ENCODE peak calls at places on chromosomes 2 and 18, in four cellular contexts. V is lower lobe of right lung, D is ascending aorta, E is body of pancreas. R is an unnamed sample.

GRCh38 chr2:9204939-9205338 is 1.7 kb upstream of the ASAP2 start:
- DNase-seq in E (no peak), V (no peak), D (no peak), R (no peak)

GRCh38 chr2:203685789-203686433 is 20.5 kb upstream of the CD28 start:
- DNase-seq in D (no peak), E (no peak), V (no peak), R (no peak)

GRCh38 chr2:208392300-208392699 is 14.3 kb upstream of the PTH2R start:
- DNase-seq in E (no peak), V (no peak), D (no peak), R (no peak)

GRCh38 chr2:179264238-179265081 is at the start of gene SESTD1:
- DNase-seq in V (peak; percentile 87), D (peak; percentile 87), E (peak; percentile 65), R (peak; percentile 3)

GRCh38 chr18:46278481-46279465 is 174.6 kb downstream of the HAUS1 start:
- DNase-seq in D (no peak), V (no peak), E (no peak), R (no peak)

GRCh38 chr2:169736902-169737301 is 3.3 kb downstream of the KLHL23 start:
- DNase-seq in V (no peak), D (no peak), E (no peak), R (no peak)

GRCh38 chr2:182852090-182852489 is 14.3 kb downstream of the FRZB start:
- DNase-seq in E (no peak), D (no peak), V (no peak), R (no peak)

GRCh38 chr2:45585267-45585861 is 25.7 kb downstream of the SRBD1 start:
- DNase-seq in E (peak; percentile 77), D (no peak), V (no peak), R (peak; percentile 11)

GRCh38 chr2:78056976-78057375 is 534.8 kb upstream of the LRRTM4 start:
- DNase-seq in D (no peak), V (no peak), E (no peak), R (no peak)

GRCh38 chr2:235055891-235056516 is 104.2 kb downstream of the SH3BP4 start:
- DNase-seq in V (no peak), E (peak; percentile 72), D (peak; percentile 58), R (no peak)

GRCh38 chr18:29644276-29644675 is 1398.3 kb downstream of the DSC3 start:
- DNase-seq in E (no peak), V (no peak), D (no peak), R (no peak)

GRCh38 chr18:58776084-58776483 is 88.6 kb upstream of the ZNF532 start:
- DNase-seq in D (no peak), V (no peak), E (no peak), R (no peak)

GRCh38 chr2:195716466-195716865 is 59.4 kb downstream of the SLC39A10 start:
- DNase-seq in D (no peak), E (no peak), V (no peak), R (no peak)

GRCh38 chr2:217223222-217223930 is 363.5 kb upstream of the TNP1 start:
- DNase-seq in D (peak; percentile 88), V (no peak), E (peak; percentile 16), R (peak; percentile 28)

GRCh38 chr2:232363784-232364615 is 14.6 kb upstream of the ALPP start:
- DNase-seq in D (no peak), E (no peak), V (no peak), R (no peak)

GRCh38 chr2:201136889-201137321 is 20.9 kb downstream of the CFLAR start:
- DNase-seq in D (no peak), V (no peak), E (no peak), R (no peak)

GRCh38 chr2:127320067-127320466 is 26.1 kb upstream of the ERCC3 start:
- DNase-seq in V (no peak), D (no peak), E (no peak), R (no peak)

GRCh38 chr18:37397814-37398213 is 167.8 kb downstream of the CELF4 start:
- DNase-seq in E (no peak), D (no peak), V (no peak), R (no peak)

DNA sequence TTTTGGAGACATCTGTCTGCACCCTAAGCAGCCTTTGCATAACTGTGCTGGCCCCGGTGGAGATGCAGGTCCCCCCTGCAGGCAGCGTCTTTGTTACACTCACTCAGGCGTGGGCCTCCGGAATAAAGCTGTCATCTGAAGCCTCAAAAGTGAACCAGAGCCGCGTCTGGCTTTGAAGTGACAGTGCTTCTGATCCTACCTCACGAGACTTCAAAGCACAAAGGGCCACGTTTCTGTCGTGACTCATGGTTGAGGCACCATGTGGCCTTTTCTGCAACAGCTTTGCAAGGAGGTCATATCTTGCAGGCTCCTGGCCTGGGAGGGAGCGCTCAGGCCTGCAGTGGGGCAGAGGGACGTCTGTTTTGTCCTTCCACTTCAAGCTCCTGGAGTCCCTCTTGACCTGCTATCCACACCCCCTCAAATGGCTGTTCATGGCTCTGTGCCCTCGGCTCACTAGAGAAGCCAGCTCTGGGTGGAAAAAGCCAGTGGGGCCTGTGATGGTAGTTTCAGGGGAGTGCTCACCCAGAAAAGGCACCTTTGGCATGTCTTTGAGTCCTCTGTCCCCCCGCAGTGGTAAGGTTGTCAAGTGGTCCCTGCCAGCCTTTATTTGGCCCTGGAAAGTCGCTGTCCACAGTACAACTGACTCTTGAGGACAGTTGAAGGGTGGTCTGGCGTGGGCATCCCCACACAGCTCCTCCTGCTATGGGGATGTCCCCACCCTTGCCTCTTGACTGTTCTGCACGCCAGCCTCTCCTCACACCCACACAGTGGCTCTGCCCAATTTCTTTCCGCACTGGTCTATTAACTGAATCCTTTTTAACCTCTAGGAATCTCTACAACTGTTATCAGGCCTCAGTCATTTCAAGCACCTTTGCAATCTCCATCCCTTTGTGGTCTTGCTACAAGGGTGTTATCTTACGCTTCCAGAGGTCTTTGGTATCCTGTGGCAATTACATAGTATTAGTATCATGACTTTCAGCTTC is 19.3 kb downstream of the GPR55 start:
- DNase-seq in V (no peak), E (no peak), D (peak; percentile 41), R (no peak)
- H3K4me3 ChIP-seq in V (no peak overlapping the region), E (no peak overlapping the region), D (no peak overlapping the region), R (no peak overlapping the region)

GRCh38 chr2:173962583-173963110 is 2.5 kb downstream of the SP3 start:
- DNase-seq in D (no peak), V (no peak), E (no peak), R (no peak)

GRCh38 chr2:173963323-173963816 is 1.8 kb downstream of the SP3 start:
- DNase-seq in V (no peak), E (peak; percentile 58), D (no peak), R (no peak)

GRCh38 chr2:173963817-173964564 is 1.2 kb downstream of the SP3 start:
- DNase-seq in E (peak; percentile 94), V (peak; percentile 94), D (peak; percentile 94), R (peak; percentile 67)

GRCh38 chr2:173961346-173961705 is 3.8 kb downstream of the SP3 start:
- DNase-seq in D (no peak), E (no peak), V (no peak), R (no peak)

DNA sequence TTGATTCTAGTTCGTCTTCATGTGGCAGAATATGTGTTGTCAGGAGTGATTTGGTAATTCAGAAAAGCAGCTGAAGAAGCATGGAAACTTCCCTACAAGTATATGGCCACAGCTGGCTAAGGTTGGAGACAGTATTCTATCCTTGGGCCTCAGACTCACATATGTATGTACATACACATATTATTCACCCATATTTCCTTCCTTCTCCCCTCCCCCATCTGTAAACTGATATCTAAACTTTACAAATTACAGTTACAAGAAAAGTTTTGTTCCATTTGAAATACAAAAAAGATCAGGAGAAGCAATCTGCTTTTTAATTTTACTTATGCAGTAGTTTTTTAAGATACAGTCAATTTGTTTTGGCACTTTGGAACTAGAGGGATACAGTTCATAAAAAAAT is 3.1 kb downstream of the SP3 start:
- DNase-seq in D (no peak), E (no peak), V (no peak), R (no peak)
- H3K27ac ChIP-seq in D (peak overlapping the region; percentile 99), E (peak overlapping the region; percentile 100), V (peak overlapping the region; percentile 100), R (peak overlapping the region; percentile 100)

DNA sequence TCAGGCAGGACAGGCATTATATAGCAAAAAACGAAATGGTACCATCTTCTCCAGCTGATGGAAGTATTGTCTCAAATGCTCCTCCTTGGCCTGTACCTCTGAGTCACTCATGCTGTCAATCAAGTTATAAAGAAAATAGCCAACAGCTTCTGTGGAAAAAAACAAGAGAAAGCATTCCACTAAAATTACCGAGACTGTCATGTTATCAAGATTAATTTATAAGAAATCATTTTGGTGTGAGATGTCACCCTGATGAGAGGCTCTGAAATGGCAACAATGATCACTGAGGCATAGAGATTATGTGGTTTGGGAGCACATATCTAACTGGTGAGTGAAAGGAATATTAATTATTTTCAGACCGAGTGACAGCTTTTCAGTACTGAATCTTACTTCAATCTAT is 47.4 kb downstream of the LRPPRC start:
- DNase-seq in E (no peak), D (no peak), V (no peak), R (no peak)
- H3K4me3 ChIP-seq in E (no peak overlapping the region), D (no peak overlapping the region), V (no peak overlapping the region), R (no peak overlapping the region)

DNA sequence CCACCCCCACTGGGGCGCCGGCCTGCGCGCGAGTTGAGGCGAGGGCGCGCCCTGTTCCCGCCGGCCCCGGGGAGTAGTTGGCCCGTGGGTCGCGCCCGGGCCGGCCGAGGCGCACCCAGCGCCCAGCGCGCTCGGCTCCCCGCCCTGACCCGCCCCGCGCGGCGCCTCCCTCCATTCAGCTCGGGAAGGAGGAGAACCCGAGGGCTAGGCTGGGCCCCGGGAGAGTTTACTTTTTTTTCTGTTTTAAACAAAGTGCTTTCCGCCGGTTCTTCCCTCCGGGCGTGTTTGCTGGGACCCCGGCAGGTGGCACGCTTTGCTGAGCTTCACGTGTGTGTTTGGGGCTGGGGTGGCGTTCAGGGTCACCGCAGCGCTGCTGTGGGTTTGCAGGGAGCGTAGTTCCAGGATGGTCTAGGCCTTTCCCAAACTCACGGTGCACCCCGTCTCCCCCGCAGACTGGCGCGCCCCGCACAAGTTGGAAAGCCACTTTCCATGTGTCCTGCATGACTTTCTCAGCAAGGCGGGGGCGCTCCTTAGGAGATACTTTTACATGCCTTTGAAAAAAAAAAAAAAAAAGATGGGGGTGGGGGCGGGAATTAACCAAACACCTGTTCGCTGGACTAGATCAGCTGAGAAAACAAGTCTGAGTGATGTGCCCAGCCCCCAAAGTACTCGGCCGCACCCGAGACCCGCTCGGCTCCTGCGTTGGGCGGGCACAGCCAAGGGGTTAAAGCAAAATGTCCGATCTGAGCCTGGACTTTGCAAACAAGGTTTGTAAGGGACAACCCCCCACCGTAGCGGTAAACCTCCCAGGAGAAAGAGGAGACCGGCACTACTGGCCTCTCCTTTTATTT is 829 bp downstream of the ITGA6 start:
- DNase-seq in E (peak; percentile 68), V (peak; percentile 65), D (no peak), R (no peak)
- H3K27ac ChIP-seq in E (peak overlapping the region; percentile 98), V (peak overlapping the region; percentile 87), D (peak overlapping the region; percentile 30), R (no peak overlapping the region)

GRCh38 chr2:176130917-176131616 is 1.6 kb downstream of the HOXD8 start:
- DNase-seq in V (no peak), E (no peak), D (no peak), R (no peak)
- H3K4me3 ChIP-seq in V (peak overlapping the region; percentile 6), E (no peak overlapping the region), D (peak overlapping the region; percentile 88), R (peak overlapping the region; percentile 85)

DNA sequence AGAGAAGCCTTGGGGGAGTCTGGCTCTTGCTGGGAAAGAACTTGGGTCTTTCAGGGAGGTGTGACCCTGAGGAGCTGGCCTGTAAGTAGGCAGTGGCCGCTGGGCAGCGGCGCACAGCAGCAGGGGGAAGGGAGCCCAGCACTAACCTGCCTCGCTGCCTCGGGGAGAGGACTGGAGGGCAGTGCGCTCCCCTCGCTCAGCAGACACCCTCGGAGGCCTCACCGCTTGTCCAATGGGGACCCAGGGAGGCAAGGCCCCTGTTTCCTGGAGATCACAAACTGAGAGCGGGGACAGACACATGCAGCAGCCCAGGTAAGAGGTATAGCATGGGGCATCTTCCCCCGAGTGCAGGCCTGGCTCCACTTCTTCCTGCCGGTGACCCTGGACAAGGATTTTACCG is 3.3 kb downstream of the DNMT3A start:
- DNase-seq in V (no peak), D (no peak), E (no peak), R (no peak)
- H3K27ac ChIP-seq in V (no peak overlapping the region), D (no peak overlapping the region), E (no peak overlapping the region), R (no peak overlapping the region)

R was measured in thoracic aorta.